ENCODE peak calls at places on chromosome 16, in seven cellular contexts. T is adipocyte, F is EL, S is Calu3, H is NCI-H1105 treated with DMSO at 0.1 percent for 48 hours, K is MV-4-11, O is fibroblast of gingiva. A is an unnamed sample.

GRCh38 chr16:71807905-71808592 is 585 bp downstream of the AP1G1 start:
- DNase-seq in F (peak; percentile 42), H (no peak), T (peak; percentile 61), O (peak; percentile 17), S (peak; percentile 23), K (no peak), A (peak; percentile 31)

GRCh38 chr16:48432136-48432535 is 46.9 kb upstream of the SIAH1 start:
- DNase-seq in K (peak; percentile 80), O (no peak), T (no peak), H (no peak), F (no peak), S (no peak), A (no peak)

GRCh38 chr16:635573-636205 is 416 bp downstream of the METTL26 start:
- DNase-seq in S (no peak), O (no peak), K (no peak), F (no peak), H (no peak), T (peak; percentile 15), A (no peak)

GRCh38 chr16:35174006-35174405 is 1714.6 kb downstream of the TP53TG3F start:
- DNase-seq in T (no peak), S (no peak), K (no peak), O (no peak), F (no peak), H (no peak), A (no peak)

GRCh38 chr16:81546781-81547180 is 102.2 kb downstream of the CMIP start:
- DNase-seq in H (no peak), K (no peak), F (no peak), O (no peak), S (no peak), T (no peak), A (no peak)

GRCh38 chr16:22071352-22071923 is 20.9 kb upstream of the VWA3A start:
- DNase-seq in O (no peak), S (no peak), T (no peak), K (no peak), H (no peak), F (no peak), A (no peak)

GRCh38 chr16:81451753-81452680 is 7.4 kb downstream of the CMIP start:
- DNase-seq in S (no peak), K (peak; percentile 97), H (no peak), O (no peak), F (no peak), T (no peak), A (no peak)

GRCh38 chr16:50323335-50324011 is 45.3 kb downstream of the BRD7 start:
- DNase-seq in K (peak; percentile 43), H (peak; percentile 43), S (no peak), O (peak; percentile 55), F (peak; percentile 48), T (peak; percentile 52), A (no peak)

GRCh38 chr16:17590711-17591654 is 120.2 kb upstream of the XYLT1 start:
- DNase-seq in K (peak; percentile 41), O (peak; percentile 14), S (no peak), H (no peak), T (no peak), F (peak; percentile 4), A (no peak)

GRCh38 chr16:51167170-51167710 is 16.2 kb upstream of the SALL1 start:
- DNase-seq in F (no peak), O (no peak), H (no peak), S (peak; percentile 30), T (no peak), K (no peak), A (no peak)

GRCh38 chr16:2160915-2161551 is 5.5 kb downstream of the TRAF7 start:
- DNase-seq in O (peak; percentile 73), T (peak; percentile 36), H (no peak), F (peak; percentile 55), K (no peak), S (no peak), A (peak; percentile 42)

GRCh38 chr16:85641776-85642176 is 28.7 kb downstream of the GSE1 start:
- DNase-seq in T (no peak), F (no peak), S (no peak), H (no peak), K (no peak), O (peak; percentile 47), A (no peak)

GRCh38 chr16:11682655-11683096 is 14.4 kb downstream of the SNN start:
- DNase-seq in T (peak; percentile 63), H (no peak), F (peak; percentile 94), O (peak; percentile 56), S (no peak), K (peak; percentile 77), A (peak; percentile 94)

GRCh38 chr16:75703341-75703740 is 2.1 kb upstream of the DUXB start:
- DNase-seq in K (no peak), T (peak; percentile 6), H (no peak), O (no peak), F (peak; percentile 4), S (no peak), A (no peak)

GRCh38 chr16:15054357-15055140 is 1.3 kb downstream of the NTAN1 start:
- DNase-seq in H (no peak), S (no peak), O (no peak), K (no peak), F (no peak), T (peak; percentile 13), A (no peak)

GRCh38 chr16:89018605-89019158 is 41.7 kb upstream of the CBFA2T3 start:
- DNase-seq in S (no peak), T (no peak), H (no peak), F (no peak), K (no peak), O (no peak), A (no peak)

GRCh38 chr16:87582221-87582965 is 19.9 kb upstream of the JPH3 start:
- DNase-seq in F (peak; percentile 75), O (peak; percentile 90), S (peak; percentile 20), H (no peak), T (peak; percentile 83), K (no peak), A (peak; percentile 70)

GRCh38 chr16:27237229-27238015 is 31.1 kb downstream of the NSMCE1 start:
- DNase-seq in F (peak; percentile 6), O (no peak), K (peak; percentile 66), S (no peak), T (no peak), H (no peak), A (no peak)

GRCh38 chr16:728890-729744 is 2.2 kb downstream of the HAGHL start:
- DNase-seq in O (no peak), S (no peak), K (no peak), T (no peak), H (no peak), F (no peak), A (no peak)

GRCh38 chr16:69319826-69320730 is 8.9 kb downstream of the VPS4A start:
- DNase-seq in H (no peak), K (no peak), F (no peak), S (no peak), T (no peak), O (no peak), A (no peak)

GRCh38 chr16:3659200-3659599 is 4.7 kb downstream of the DNASE1 start:
- DNase-seq in T (peak; percentile 52), F (no peak), H (no peak), O (peak; percentile 48), K (no peak), S (no peak), A (no peak)

GRCh38 chr16:83212301-83212841 is 585.6 kb downstream of the CDH13 start:
- DNase-seq in H (no peak), F (no peak), S (no peak), O (no peak), K (no peak), T (no peak), A (no peak)

GRCh38 chr16:57883480-57883879 is 81.2 kb upstream of the KIFC3 start:
- DNase-seq in K (no peak), T (no peak), S (no peak), O (no peak), H (no peak), F (no peak), A (no peak)

GRCh38 chr16:15653227-15653626 is 3.2 kb downstream of the NDE1 start:
- DNase-seq in S (no peak), K (no peak), O (peak; percentile 92), T (peak; percentile 86), H (no peak), F (peak; percentile 90), A (peak; percentile 88)

GRCh38 chr16:69762843-69763556 is 868 bp downstream of the WWP2 start:
- DNase-seq in T (peak; percentile 60), H (no peak), S (no peak), F (peak; percentile 32), K (peak; percentile 41), O (peak; percentile 43), A (peak; percentile 25)

GRCh38 chr16:14061732-14062259 is 9.3 kb upstream of the MRTFB start:
- DNase-seq in S (no peak), H (no peak), O (no peak), F (no peak), K (no peak), T (no peak), A (no peak)

GRCh38 chr16:15708096-15708495 is 58.1 kb downstream of the NDE1 start:
- DNase-seq in S (no peak), O (no peak), K (no peak), F (peak; percentile 68), T (no peak), H (no peak), A (peak; percentile 90)

GRCh38 chr16:56617212-56618085 is 8.1 kb upstream of the MT1E start:
- DNase-seq in T (peak; percentile 28), H (no peak), F (peak; percentile 65), S (no peak), K (peak; percentile 26), O (peak; percentile 82), A (peak; percentile 67)

GRCh38 chr16:85750021-85750826 is 672 bp downstream of the C16orf74 start:
- DNase-seq in O (no peak), S (no peak), K (peak; percentile 29), T (peak; percentile 59), H (peak; percentile 27), F (peak; percentile 70), A (peak; percentile 81)

GRCh38 chr16:8109510-8110369 is 480.6 kb downstream of the TMEM114 start:
- DNase-seq in T (no peak), S (no peak), K (no peak), F (no peak), O (no peak), H (no peak), A (no peak)

GRCh38 chr16:80742331-80742730 is 62.1 kb downstream of the CDYL2 start:
- DNase-seq in T (no peak), F (no peak), O (no peak), H (no peak), K (no peak), S (no peak), A (no peak)

GRCh38 chr16:3020604-3021448 is 658 bp downstream of the TNFRSF12A start:
- DNase-seq in K (no peak), O (peak; percentile 83), S (peak; percentile 98), T (peak; percentile 88), F (peak; percentile 94), H (no peak), A (peak; percentile 93)